ENCODE peak calls at places on chromosomes 7 and 10, in nine cellular contexts. F, M, J, U, R, C, L, Q and H are unnamed samples.

GRCh38 chr7:46386428-46387399 is 465.6 kb upstream of the IGFBP3 start:
- DNase-seq in R (no peak), L (no peak), J (no peak), F (no peak), C (no peak), U (no peak), Q (no peak), M (no peak), H (no peak)

GRCh38 chr7:8536431-8536830 is 103.0 kb downstream of the NXPH1 start:
- DNase-seq in J (no peak), Q (no peak), C (peak), F (no peak), R (no peak), M (no peak), L (no peak), U (no peak), H (no peak)

GRCh38 chr7:69002416-69002815 is 595.9 kb upstream of the AUTS2 start:
- DNase-seq in F (no peak), U (no peak), L (no peak), J (no peak), Q (no peak), C (no peak), R (no peak), M (no peak), H (no peak)

GRCh38 chr7:66277492-66277891 is 72.4 kb downstream of the TPST1 start:
- DNase-seq in F (no peak), U (no peak), R (no peak), M (no peak), L (no peak), C (no peak), Q (no peak), J (no peak), H (no peak)

GRCh38 chr7:26159243-26159642 is 7.2 kb downstream of the NFE2L3 start:
- DNase-seq in C (no peak), R (peak), J (no peak), L (no peak), Q (no peak), M (no peak), U (no peak), F (no peak), H (no peak)

GRCh38 chr7:141074162-141074989 is 512 bp downstream of the TMEM178B start:
- DNase-seq in L (no peak), C (no peak), U (no peak), R (no peak), Q (no peak), J (no peak), M (no peak), F (no peak), H (no peak)

GRCh38 chr7:157612664-157613561 is 276.1 kb downstream of the DNAJB6 start:
- DNase-seq in U (peak), F (no peak), C (no peak), R (peak), Q (peak), L (no peak), J (no peak), M (no peak), H (peak)

GRCh38 chr10:44696496-44696895 is 214.6 kb upstream of the TMEM72 start:
- DNase-seq in F (no peak), L (no peak), C (no peak), Q (no peak), U (no peak), R (no peak), J (no peak), M (no peak), H (no peak)

GRCh38 chr7:129343099-129343700 is 91.0 kb upstream of the STRIP2 start:
- DNase-seq in C (peak), U (no peak), J (no peak), M (no peak), R (no peak), L (peak), Q (peak), F (no peak), H (peak)

GRCh38 chr10:72069751-72070501 is 18.4 kb downstream of the SPOCK2 start:
- DNase-seq in C (no peak), U (no peak), F (no peak), M (no peak), J (no peak), L (no peak), R (peak), Q (no peak), H (no peak)
- TF ChIP-seq CTCF in C (peak), U (no peak), F (peak), M (no peak), J (no peak), L (peak), R (peak), Q (peak), H (peak)

DNA sequence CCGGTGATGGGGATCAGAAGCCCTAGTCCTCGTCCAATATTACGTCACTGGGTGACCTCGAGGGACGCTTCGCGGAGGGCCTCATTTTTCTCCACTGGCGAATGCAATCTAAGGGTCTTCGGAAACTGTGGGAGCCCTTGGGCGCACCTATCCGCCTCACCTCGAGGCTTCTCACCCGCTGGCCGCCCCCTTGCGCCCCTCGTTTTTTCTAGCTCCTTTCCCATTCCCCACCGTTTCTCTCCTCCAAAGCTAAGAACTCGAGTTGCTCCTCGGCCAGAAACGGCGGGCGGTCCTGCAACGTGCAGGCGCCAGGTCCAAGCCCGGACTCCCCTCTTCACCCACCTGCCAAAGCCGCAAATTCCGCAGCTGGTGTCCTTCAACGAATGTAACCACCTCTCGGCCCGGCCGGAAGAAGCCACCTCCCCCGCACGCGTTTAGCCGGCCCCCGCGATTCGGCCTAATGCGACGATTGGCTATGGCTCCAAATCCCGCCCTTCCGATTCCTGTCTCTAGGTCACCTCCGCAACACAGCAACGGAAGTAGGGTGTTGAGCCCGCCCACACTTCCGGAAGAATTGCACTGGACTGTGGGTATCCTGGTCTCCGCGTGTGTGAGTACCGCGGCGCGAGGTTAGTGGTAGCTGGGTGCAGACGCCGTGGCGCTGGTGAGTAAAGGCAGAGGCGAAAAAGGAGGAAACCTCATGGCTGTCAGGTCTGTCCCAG is at the start of the genes ATP5MK and PDCD11:
- DNase-seq in U (peak), F (peak), J (peak), R (peak), M (peak), Q (peak), L (peak), C (peak), H (peak)
- TF ChIP-seq CTCF in U (no peak), F (peak), J (no peak), R (peak), M (no peak), Q (no peak), L (no peak), C (no peak), H (peak)

GRCh38 chr10:32646535-32646934 is 200.6 kb downstream of the CCDC7 start:
- DNase-seq in Q (no peak), C (no peak), M (no peak), J (no peak), F (no peak), R (no peak), U (no peak), L (no peak), H (no peak)

GRCh38 chr10:32650246-32650655 is 204.3 kb downstream of the CCDC7 start:
- DNase-seq in C (no peak), R (no peak), F (no peak), Q (no peak), J (no peak), M (no peak), L (no peak), U (no peak), H (peak)
- TF ChIP-seq CTCF in C (no peak), R (no peak), F (no peak), Q (peak), J (no peak), M (no peak), L (no peak), U (no peak), H (peak)

GRCh38 chr10:111344804-111345203 is 268.0 kb downstream of the ADRA2A start:
- DNase-seq in J (no peak), F (no peak), L (no peak), R (no peak), C (peak), U (no peak), M (no peak), Q (no peak), H (no peak)
- TF ChIP-seq CTCF in J (no peak), F (no peak), L (no peak), R (peak), C (peak), U (no peak), M (no peak), Q (no peak), H (peak)

GRCh38 chr7:40447345-40447744 is 312.5 kb downstream of the SUGCT start:
- DNase-seq in L (no peak), J (no peak), Q (no peak), C (peak), R (no peak), U (no peak), F (no peak), M (no peak), H (no peak)
- TF ChIP-seq CTCF in L (no peak), J (no peak), Q (no peak), C (peak), R (peak), U (no peak), F (no peak), M (no peak), H (peak)

GRCh38 chr10:1379601-1380000 is 323.4 kb downstream of the WDR37 start:
- DNase-seq in M (no peak), F (no peak), R (peak), Q (no peak), L (no peak), J (peak), U (no peak), C (no peak), H (no peak)
- TF ChIP-seq CTCF in M (no peak), F (no peak), R (no peak), Q (no peak), L (no peak), J (no peak), U (no peak), C (peak), H (peak)

GRCh38 chr7:20441346-20441745 is 110.6 kb downstream of the ITGB8 start:
- DNase-seq in C (no peak), L (no peak), R (no peak), F (no peak), M (no peak), J (no peak), U (no peak), Q (no peak), H (no peak)

GRCh38 chr7:20439786-20440185 is 109.1 kb downstream of the ITGB8 start:
- DNase-seq in F (no peak), J (no peak), Q (no peak), C (no peak), U (no peak), L (no peak), M (no peak), R (no peak), H (no peak)

GRCh38 chr7:20439384-20439783 is 108.7 kb downstream of the ITGB8 start:
- DNase-seq in U (no peak), F (no peak), J (no peak), R (no peak), M (no peak), Q (no peak), C (no peak), L (no peak), H (no peak)

GRCh38 chr7:20441886-20442505 is 111.3 kb downstream of the ITGB8 start:
- DNase-seq in M (no peak), F (no peak), C (no peak), L (no peak), U (no peak), Q (no peak), R (no peak), J (no peak), H (no peak)

GRCh38 chr7:20440472-20441105 is 109.9 kb downstream of the ITGB8 start:
- DNase-seq in L (peak), M (no peak), C (peak), U (peak), J (no peak), F (peak), Q (no peak), R (peak), H (no peak)
- TF ChIP-seq CTCF in L (peak), M (no peak), C (peak), U (no peak), J (peak), F (peak), Q (no peak), R (peak), H (peak)

GRCh38 chr7:155953781-155954549 is 141.7 kb upstream of the SHH start:
- DNase-seq in C (no peak), M (no peak), F (no peak), R (peak), L (no peak), Q (no peak), U (no peak), J (no peak), H (no peak)
- TF ChIP-seq CTCF in C (no peak), M (no peak), F (no peak), R (peak), L (no peak), Q (no peak), U (no peak), J (no peak), H (no peak)

DNA sequence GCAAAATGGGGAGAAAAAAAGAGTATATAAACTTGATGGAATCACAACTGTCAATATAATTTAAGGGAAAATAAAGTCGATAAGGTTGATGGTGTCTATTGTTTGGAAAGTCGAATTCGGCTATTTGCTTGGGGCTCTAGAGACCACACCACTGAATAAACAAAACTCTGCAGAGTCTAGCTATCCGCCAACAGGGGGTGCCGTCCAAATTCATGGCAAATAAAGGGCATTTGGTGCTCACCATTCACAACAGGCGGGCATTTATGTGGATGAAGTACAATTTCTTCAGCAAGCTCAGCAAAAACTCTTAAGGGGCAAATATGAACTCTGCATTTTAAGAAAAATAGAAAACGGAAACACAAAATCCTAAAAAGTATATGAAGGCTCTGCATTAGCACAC is 23.3 kb downstream of the CD36 start:
- DNase-seq in Q (no peak), F (no peak), U (no peak), J (no peak), R (no peak), M (no peak), C (no peak), L (no peak), H (no peak)
- TF ChIP-seq CTCF in Q (no peak), F (peak), U (no peak), J (peak), R (no peak), M (no peak), C (peak), L (peak), H (peak)

DNA sequence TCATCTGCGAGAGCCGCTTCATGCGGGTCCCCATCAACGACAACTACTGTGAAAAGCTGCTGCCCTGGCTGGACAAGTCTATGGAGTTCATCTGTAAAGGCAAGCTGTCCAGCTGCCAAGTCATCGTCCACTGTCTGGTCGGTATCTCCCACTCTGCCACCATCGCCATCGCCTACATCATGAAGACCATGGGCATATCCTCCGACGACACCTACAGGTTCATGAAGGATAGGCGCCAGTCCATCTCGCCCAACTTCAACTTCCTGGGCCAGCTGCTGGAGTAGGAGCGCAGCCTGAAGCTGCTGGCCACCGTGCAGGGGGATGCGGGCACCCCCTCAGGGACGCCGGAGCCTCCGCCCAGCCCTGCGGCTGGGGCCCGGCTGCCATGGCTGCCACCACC is 11.7 kb upstream of the SEC24C start:
- DNase-seq in Q (no peak), C (no peak), M (no peak), R (no peak), U (no peak), L (no peak), J (no peak), F (no peak), H (no peak)
- TF ChIP-seq CTCF in Q (no peak), C (no peak), M (no peak), R (no peak), U (no peak), L (no peak), J (no peak), F (no peak), H (no peak)